ENCODE peak calls at places on chromosome X, in four cellular contexts. One of them, this sample, is unnamed.

GRCh38 chrX:153349952-153350351 is 16.0 kb downstream of the ZNF275 start:
- DNase-seq in NCI-H2107: no peak
- DNase-seq in HTR-8/SVneo: no peak
- DNase-seq in stimulated activated naive CD4-positive, alpha-beta T cell: no peak
- DNase-seq in this sample: no peak

GRCh38 chrX:148567229-148567628 is 66.8 kb downstream of the AFF2 start:
- DNase-seq in stimulated activated naive CD4-positive, alpha-beta T cell: no peak
- DNase-seq in HTR-8/SVneo: peak
- DNase-seq in NCI-H2107: no peak
- DNase-seq in this sample: peak

GRCh38 chrX:37712458-37712857 is 26.9 kb downstream of the XK start:
- DNase-seq in stimulated activated naive CD4-positive, alpha-beta T cell: no peak
- DNase-seq in NCI-H2107: no peak
- DNase-seq in HTR-8/SVneo: no peak
- DNase-seq in this sample: no peak

GRCh38 chrX:10989386-10989785 is 121.7 kb upstream of the HCCS start:
- DNase-seq in NCI-H2107: no peak
- DNase-seq in HTR-8/SVneo: peak
- DNase-seq in stimulated activated naive CD4-positive, alpha-beta T cell: no peak
- DNase-seq in this sample: no peak

GRCh38 chrX:74923942-74924448 is 1.3 kb downstream of the NEXMIF start:
- DNase-seq in stimulated activated naive CD4-positive, alpha-beta T cell: no peak
- DNase-seq in NCI-H2107: no peak
- DNase-seq in HTR-8/SVneo: no peak
- DNase-seq in this sample: no peak

GRCh38 chrX:24204331-24204730 is 54.8 kb downstream of the ZFX start:
- DNase-seq in HTR-8/SVneo: no peak
- DNase-seq in stimulated activated naive CD4-positive, alpha-beta T cell: no peak
- DNase-seq in NCI-H2107: no peak
- DNase-seq in this sample: no peak

GRCh38 chrX:118216488-118216887 is 99.9 kb upstream of the KLHL13 start:
- DNase-seq in NCI-H2107: peak
- DNase-seq in stimulated activated naive CD4-positive, alpha-beta T cell: no peak
- DNase-seq in HTR-8/SVneo: no peak
- DNase-seq in this sample: no peak

GRCh38 chrX:56763556-56764152 is 34.6 kb downstream of the NBDY start:
- DNase-seq in HTR-8/SVneo: no peak
- DNase-seq in NCI-H2107: no peak
- DNase-seq in stimulated activated naive CD4-positive, alpha-beta T cell: no peak
- DNase-seq in this sample: no peak

GRCh38 chrX:97628326-97628725 is 744.6 kb downstream of the RPA4 start:
- DNase-seq in stimulated activated naive CD4-positive, alpha-beta T cell: no peak
- DNase-seq in HTR-8/SVneo: no peak
- DNase-seq in NCI-H2107: no peak
- DNase-seq in this sample: no peak

GRCh38 chrX:53188763-53189162 is 36.2 kb downstream of the KDM5C start:
- DNase-seq in HTR-8/SVneo: no peak
- DNase-seq in stimulated activated naive CD4-positive, alpha-beta T cell: no peak
- DNase-seq in NCI-H2107: no peak
- DNase-seq in this sample: no peak

GRCh38 chrX:84475596-84475995 is 26.7 kb downstream of the HDX start:
- DNase-seq in stimulated activated naive CD4-positive, alpha-beta T cell: no peak
- DNase-seq in HTR-8/SVneo: no peak
- DNase-seq in NCI-H2107: no peak
- DNase-seq in this sample: no peak

GRCh38 chrX:37060999-37061398 is 52.8 kb downstream of the FAM47C start:
- DNase-seq in stimulated activated naive CD4-positive, alpha-beta T cell: no peak
- DNase-seq in HTR-8/SVneo: no peak
- DNase-seq in NCI-H2107: no peak
- DNase-seq in this sample: no peak

GRCh38 chrX:57453901-57454300 is 137.9 kb upstream of the ZXDB start:
- DNase-seq in stimulated activated naive CD4-positive, alpha-beta T cell: peak
- DNase-seq in NCI-H2107: no peak
- DNase-seq in HTR-8/SVneo: no peak
- DNase-seq in this sample: no peak

GRCh38 chrX:43618376-43619205 is 37.5 kb upstream of the MAOA start:
- DNase-seq in NCI-H2107: no peak
- DNase-seq in HTR-8/SVneo: no peak
- DNase-seq in stimulated activated naive CD4-positive, alpha-beta T cell: no peak
- DNase-seq in this sample: no peak

GRCh38 chrX:41334866-41335589 is 1.1 kb downstream of the DDX3X start:
- DNase-seq in HTR-8/SVneo: no peak
- DNase-seq in stimulated activated naive CD4-positive, alpha-beta T cell: peak
- DNase-seq in NCI-H2107: no peak
- DNase-seq in this sample: no peak

GRCh38 chrX:2677764-2678163 is 13.3 kb upstream of the CD99 start:
- DNase-seq in NCI-H2107: no peak
- DNase-seq in stimulated activated naive CD4-positive, alpha-beta T cell: no peak
- DNase-seq in HTR-8/SVneo: peak
- DNase-seq in this sample: no peak

GRCh38 chrX:9466115-9466495 is 1.2 kb downstream of the TBL1X start:
- DNase-seq in stimulated activated naive CD4-positive, alpha-beta T cell: peak
- DNase-seq in HTR-8/SVneo: no peak
- DNase-seq in NCI-H2107: no peak
- DNase-seq in this sample: no peak

GRCh38 chrX:40247848-40248622 is 150.3 kb upstream of the BCOR start:
- DNase-seq in HTR-8/SVneo: no peak
- DNase-seq in stimulated activated naive CD4-positive, alpha-beta T cell: no peak
- DNase-seq in NCI-H2107: no peak
- DNase-seq in this sample: no peak

GRCh38 chrX:107712231-107713204 is 63.1 kb downstream of the TSC22D3 start:
- DNase-seq in NCI-H2107: no peak
- DNase-seq in HTR-8/SVneo: no peak
- DNase-seq in stimulated activated naive CD4-positive, alpha-beta T cell: peak
- DNase-seq in this sample: no peak

GRCh38 chrX:103446665-103447302 is 70.4 kb downstream of the BEX3 start:
- DNase-seq in HTR-8/SVneo: no peak
- DNase-seq in NCI-H2107: no peak
- DNase-seq in stimulated activated naive CD4-positive, alpha-beta T cell: no peak
- DNase-seq in this sample: no peak

GRCh38 chrX:17475820-17476219 is 100.8 kb downstream of the NHS start:
- DNase-seq in NCI-H2107: no peak
- DNase-seq in HTR-8/SVneo: peak
- DNase-seq in stimulated activated naive CD4-positive, alpha-beta T cell: no peak
- DNase-seq in this sample: no peak

GRCh38 chrX:129748265-129748664 is 9.5 kb downstream of the XPNPEP2 start:
- DNase-seq in NCI-H2107: no peak
- DNase-seq in stimulated activated naive CD4-positive, alpha-beta T cell: no peak
- DNase-seq in HTR-8/SVneo: no peak
- DNase-seq in this sample: no peak

GRCh38 chrX:19904778-19905367 is 17.5 kb upstream of the SH3KBP1 start:
- DNase-seq in NCI-H2107: peak
- DNase-seq in stimulated activated naive CD4-positive, alpha-beta T cell: no peak
- DNase-seq in HTR-8/SVneo: peak
- DNase-seq in this sample: no peak

GRCh38 chrX:50097121-50097520 is 103.7 kb downstream of the AKAP4 start:
- DNase-seq in stimulated activated naive CD4-positive, alpha-beta T cell: no peak
- DNase-seq in HTR-8/SVneo: no peak
- DNase-seq in NCI-H2107: no peak
- DNase-seq in this sample: no peak

GRCh38 chrX:121151293-121151692 is 103.9 kb downstream of the GLUD2 start:
- DNase-seq in NCI-H2107: no peak
- DNase-seq in HTR-8/SVneo: no peak
- DNase-seq in stimulated activated naive CD4-positive, alpha-beta T cell: no peak
- DNase-seq in this sample: no peak

GRCh38 chrX:9538544-9539045 is 73.7 kb downstream of the TBL1X start:
- DNase-seq in HTR-8/SVneo: no peak
- DNase-seq in NCI-H2107: peak
- DNase-seq in stimulated activated naive CD4-positive, alpha-beta T cell: no peak
- DNase-seq in this sample: no peak

GRCh38 chrX:25105251-25105650 is 89.5 kb upstream of the ARX start:
- DNase-seq in stimulated activated naive CD4-positive, alpha-beta T cell: no peak
- DNase-seq in HTR-8/SVneo: no peak
- DNase-seq in NCI-H2107: no peak
- DNase-seq in this sample: no peak

GRCh38 chrX:15866141-15866540 is 11.5 kb upstream of the AP1S2 start:
- DNase-seq in HTR-8/SVneo: no peak
- DNase-seq in stimulated activated naive CD4-positive, alpha-beta T cell: no peak
- DNase-seq in NCI-H2107: no peak
- DNase-seq in this sample: no peak

GRCh38 chrX:47502591-47503222 is 19.7 kb upstream of the ZNF41 start:
- DNase-seq in HTR-8/SVneo: no peak
- DNase-seq in NCI-H2107: peak
- DNase-seq in stimulated activated naive CD4-positive, alpha-beta T cell: no peak
- DNase-seq in this sample: no peak

GRCh38 chrX:84339507-84340364 is 151.7 kb upstream of the RPS6KA6 start:
- DNase-seq in HTR-8/SVneo: no peak
- DNase-seq in NCI-H2107: peak
- DNase-seq in stimulated activated naive CD4-positive, alpha-beta T cell: no peak
- DNase-seq in this sample: no peak

GRCh38 chrX:65203545-65203944 is 227.3 kb upstream of the ZC4H2 start:
- DNase-seq in NCI-H2107: no peak
- DNase-seq in HTR-8/SVneo: no peak
- DNase-seq in stimulated activated naive CD4-positive, alpha-beta T cell: no peak
- DNase-seq in this sample: no peak

GRCh38 chrX:68934421-68934820 is 105.6 kb downstream of the EFNB1 start:
- DNase-seq in HTR-8/SVneo: no peak
- DNase-seq in stimulated activated naive CD4-positive, alpha-beta T cell: no peak
- DNase-seq in NCI-H2107: no peak
- DNase-seq in this sample: no peak

GRCh38 chrX:39629001-39629400 is 468.8 kb downstream of the BCOR start:
- DNase-seq in stimulated activated naive CD4-positive, alpha-beta T cell: no peak
- DNase-seq in HTR-8/SVneo: no peak
- DNase-seq in NCI-H2107: no peak
- DNase-seq in this sample: no peak

GRCh38 chrX:17154001-17154400 is 207.5 kb downstream of the REPS2 start:
- DNase-seq in NCI-H2107: no peak
- DNase-seq in HTR-8/SVneo: no peak
- DNase-seq in stimulated activated naive CD4-positive, alpha-beta T cell: no peak
- DNase-seq in this sample: peak

GRCh38 chrX:107324493-107325310 is 118.3 kb downstream of the DNAAF6 start:
- DNase-seq in stimulated activated naive CD4-positive, alpha-beta T cell: no peak
- DNase-seq in HTR-8/SVneo: peak
- DNase-seq in NCI-H2107: no peak
- DNase-seq in this sample: no peak